ENCODE peak calls at places on chromosomes 5 and 9, in nine cellular contexts. N, E, R, S, A, P, C, D and F are unnamed samples.
A peak's percentile ranks its signal among the peaks of the same experiment; 100 is the strongest.

GRCh38 chr9:99851028-99851822 is 29.5 kb downstream of the NR4A3 start:
- DNase-seq in N (no peak), E (no peak), R (no peak), S (peak; percentile 12), A (no peak), P (no peak), C (no peak), D (no peak), F (no peak)

GRCh38 chr9:131393622-131394463 is at the start of gene PRRC2B:
- DNase-seq in N (peak; percentile 41), E (peak; percentile 83), R (peak; percentile 85), S (peak; percentile 89), A (peak; percentile 92), P (peak; percentile 86), C (no peak), D (peak; percentile 77), F (no peak)

GRCh38 chr9:123287639-123288038 is 19.3 kb upstream of the STRBP start:
- DNase-seq in N (no peak), E (no peak), R (no peak), S (no peak), A (no peak), P (no peak), C (no peak), D (no peak), F (no peak)

GRCh38 chr9:123266655-123267421 is 1.5 kb downstream of the STRBP start:
- DNase-seq in N (no peak), E (no peak), R (no peak), S (no peak), A (no peak), P (no peak), C (no peak), D (no peak), F (no peak)

GRCh38 chr9:117705386-117705785 is 1.2 kb downstream of the TLR4 start:
- DNase-seq in N (no peak), E (no peak), R (no peak), S (no peak), A (no peak), P (no peak), C (no peak), D (no peak), F (no peak)

GRCh38 chr5:178298283-178298807 is 65.7 kb upstream of the PHYKPL start:
- DNase-seq in N (no peak), E (no peak), R (no peak), S (no peak), A (no peak), P (no peak), C (no peak), D (no peak), F (no peak)

GRCh38 chr5:39273314-39273954 is 54.1 kb upstream of the FYB1 start:
- DNase-seq in N (no peak), E (no peak), R (no peak), S (no peak), A (no peak), P (no peak), C (no peak), D (no peak), F (no peak)

GRCh38 chr5:122492675-122493074 is 180.6 kb downstream of the SNCAIP start:
- DNase-seq in N (no peak), E (no peak), R (no peak), S (no peak), A (no peak), P (peak; percentile 24), C (no peak), D (peak; percentile 25), F (no peak)

GRCh38 chr9:27483576-27483975 is 40.5 kb upstream of the IFNK start:
- DNase-seq in N (no peak), E (no peak), R (no peak), S (no peak), A (no peak), P (no peak), C (no peak), D (no peak), F (no peak)

GRCh38 chr9:76441551-76442322 is 17.2 kb upstream of the GCNT1 start:
- DNase-seq in N (no peak), E (no peak), R (no peak), S (no peak), A (no peak), P (no peak), C (peak; percentile 89), D (peak; percentile 71), F (no peak)

GRCh38 chr5:143329843-143330242 is 73.6 kb downstream of the NR3C1 start:
- DNase-seq in N (no peak), E (no peak), R (no peak), S (no peak), A (no peak), P (no peak), C (no peak), D (no peak), F (no peak)

GRCh38 chr5:466661-467310 is 23.8 kb downstream of the EXOC3 start:
- DNase-seq in N (no peak), E (no peak), R (no peak), S (peak; percentile 4), A (peak; percentile 26), P (no peak), C (no peak), D (no peak), F (no peak)

GRCh38 chr5:34686762-34687268 is 30.7 kb downstream of the RAI14 start:
- DNase-seq in N (peak; percentile 66), E (peak; percentile 75), R (peak; percentile 83), S (peak; percentile 84), A (peak; percentile 69), P (peak; percentile 99), C (peak; percentile 100), D (peak; percentile 95), F (peak; percentile 90)
- TF ChIP-seq CTCF in N (no peak), E (no peak), R (no peak), S (no peak), A (no peak), P (no peak), C (no peak), D (peak; percentile 8), F (peak; percentile 3)

DNA sequence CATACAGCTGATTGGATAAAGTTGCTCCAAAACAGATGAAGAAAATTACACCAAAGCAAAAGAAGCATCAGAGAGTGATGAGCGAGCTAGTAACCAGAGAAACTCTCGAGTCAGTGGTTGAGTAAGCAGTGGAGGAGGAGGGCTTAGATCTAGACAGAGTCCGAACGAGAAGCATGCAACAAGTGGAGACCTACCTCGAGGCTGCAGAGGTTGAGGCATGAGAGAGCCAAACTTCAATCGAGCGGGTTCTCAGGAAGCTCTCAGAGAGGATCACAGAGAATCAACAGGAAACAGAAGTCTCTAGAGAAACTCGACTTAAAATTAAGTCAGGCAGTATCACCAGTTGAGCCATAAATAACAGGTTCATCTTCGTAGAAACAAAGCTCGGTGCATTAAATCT is 6.1 kb downstream of the RUSC2 start:
- DNase-seq in N (no peak), E (no peak), R (no peak), S (no peak), A (no peak), P (no peak), C (no peak), D (no peak), F (no peak)
- TF ChIP-seq CTCF in N (no peak), E (no peak), R (no peak), S (no peak), A (no peak), P (no peak), C (no peak), D (no peak), F (no peak)

DNA sequence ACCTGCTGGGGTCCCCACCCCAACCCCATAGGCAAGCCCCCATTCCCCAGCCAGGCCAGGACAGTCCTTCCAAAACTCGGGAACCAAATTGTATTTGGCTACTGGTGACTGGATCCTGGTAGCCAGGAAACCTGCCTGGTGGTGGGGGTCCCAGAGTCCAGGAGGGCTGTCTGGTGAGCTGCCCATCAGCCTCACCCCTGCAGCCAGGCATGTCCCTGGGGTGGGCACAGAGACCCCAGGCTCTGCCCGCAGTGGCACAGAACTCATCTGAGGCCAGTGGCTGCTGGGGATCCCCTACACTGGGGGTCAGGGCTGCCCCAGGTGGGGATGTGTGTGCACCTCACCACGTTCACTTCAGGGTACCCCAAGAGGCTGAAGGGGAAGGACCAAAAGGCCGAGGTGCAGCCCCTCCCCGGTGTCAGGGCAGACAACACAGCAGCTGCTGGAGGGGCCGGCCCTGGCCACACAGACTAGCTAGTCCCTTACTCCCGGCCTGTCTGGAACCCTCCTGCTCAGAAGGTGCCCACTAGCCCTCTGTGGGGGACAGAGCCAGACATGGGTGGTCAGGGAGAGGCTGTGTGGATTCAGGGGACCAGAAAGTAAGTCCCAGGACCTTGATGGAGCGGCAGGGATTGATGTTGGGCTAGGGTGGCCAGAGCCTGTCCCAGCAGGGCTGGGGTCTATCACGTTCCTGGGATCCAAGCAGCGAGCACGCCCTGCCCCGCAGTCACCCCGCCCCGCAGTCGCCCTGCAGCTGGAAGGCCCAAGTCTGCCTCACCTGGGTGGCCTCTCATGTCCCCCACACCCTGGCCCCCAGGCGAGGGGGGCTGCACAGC is 91.5 kb downstream of the KCNT1 start:
- DNase-seq in N (no peak), E (no peak), R (no peak), S (no peak), A (no peak), P (no peak), C (no peak), D (no peak), F (no peak)
- TF ChIP-seq CTCF in N (no peak), E (no peak), R (no peak), S (no peak), A (no peak), P (no peak), C (no peak), D (no peak), F (no peak)

DNA sequence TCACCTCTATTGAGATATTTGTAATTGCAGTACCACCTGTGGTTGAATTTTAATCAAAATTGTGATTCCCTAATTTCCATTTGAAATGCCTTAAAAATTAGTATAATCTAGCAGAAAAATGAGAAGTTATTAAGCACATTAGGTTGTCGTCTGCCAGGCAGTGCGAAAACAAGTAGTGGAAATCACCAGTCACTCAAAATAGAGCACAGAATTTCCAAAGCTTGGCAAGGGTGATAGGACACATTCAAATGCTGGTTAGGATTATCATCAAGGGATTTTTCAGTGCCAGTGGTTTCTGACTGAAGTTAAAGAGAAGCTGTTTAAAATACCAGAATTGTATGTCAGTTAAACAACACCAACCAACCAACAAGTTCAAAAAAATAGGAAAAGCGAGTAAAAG is 97.8 kb downstream of the PLK2 start:
- DNase-seq in N (no peak), E (no peak), R (peak; percentile 13), S (no peak), A (no peak), P (no peak), C (no peak), D (no peak), F (no peak)
- TF ChIP-seq CTCF in N (no peak), E (no peak), R (no peak), S (no peak), A (no peak), P (no peak), C (no peak), D (no peak), F (no peak)

DNA sequence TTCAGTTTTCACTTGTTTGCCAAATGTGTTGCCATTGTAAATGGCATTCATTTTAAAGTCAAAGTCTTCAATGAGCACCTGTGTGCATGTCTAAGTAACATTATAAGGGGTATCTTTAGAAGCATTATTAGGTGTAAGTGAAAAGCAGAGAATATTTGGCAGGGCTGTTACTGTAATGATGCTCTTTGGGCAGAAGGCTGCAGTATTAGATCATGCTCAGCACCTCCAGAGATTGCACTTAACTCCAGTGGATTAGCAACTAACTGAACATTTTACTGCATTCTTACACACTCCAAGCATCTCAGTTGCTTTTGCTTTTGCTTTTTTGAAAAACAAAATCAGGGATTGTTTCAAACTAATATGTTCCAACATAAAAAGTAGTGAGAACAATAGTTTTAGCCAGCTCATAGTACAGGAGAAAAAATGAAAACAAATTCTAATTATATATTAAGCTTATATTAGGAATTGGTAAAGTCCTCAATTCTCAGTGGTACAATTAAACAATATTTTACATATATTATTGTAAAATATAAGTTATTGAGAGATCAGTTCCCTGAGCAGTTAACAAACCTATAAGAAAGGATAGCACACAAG is 1740.9 kb upstream of the CDH9 start:
- DNase-seq in N (no peak), E (no peak), R (no peak), S (no peak), A (no peak), P (peak; percentile 31), C (no peak), D (no peak), F (no peak)
- TF ChIP-seq CTCF in N (no peak), E (no peak), R (no peak), S (no peak), A (no peak), P (peak; percentile 28), C (peak; percentile 33), D (no peak), F (no peak)